ENCODE peak calls at places on chromosomes 3 and 15, in seven cellular contexts. R is iris pigment epithelial cell; A is GM03348; O is RCC 7860; B is Jurkat, Clone E6-1; K is BE2C; F is NCI-H524. G is an unnamed sample.

GRCh38 chr15:48507416-48508065 is 138.0 kb downstream of the FBN1 start:
- DNase-seq in O (peak), F (peak), K (peak), R (peak), A (peak), B (peak), G (no peak)

GRCh38 chr15:35168464-35168863 is 83.4 kb upstream of the NANOGP8 start:
- DNase-seq in B (no peak), K (no peak), A (peak), R (peak), F (no peak), O (no peak), G (no peak)

GRCh38 chr3:147419062-147419701 is 10.0 kb downstream of the ZIC1 start:
- DNase-seq in A (peak), R (peak), F (peak), O (no peak), B (no peak), K (peak), G (peak)

GRCh38 chr15:63378946-63379345 is 2.7 kb downstream of the CA12 start:
- DNase-seq in R (no peak), F (no peak), K (no peak), A (no peak), O (no peak), B (no peak), G (no peak)

GRCh38 chr15:38702178-38702912 is 137.7 kb upstream of the RASGRP1 start:
- DNase-seq in K (peak), B (no peak), R (no peak), A (no peak), O (no peak), F (no peak), G (no peak)

GRCh38 chr3:16373270-16373785 is 108.3 kb downstream of the OXNAD1 start:
- DNase-seq in A (no peak), K (no peak), B (no peak), F (no peak), O (no peak), R (no peak), G (no peak)

GRCh38 chr3:525415-525814 is 328.9 kb downstream of the CHL1 start:
- DNase-seq in F (no peak), R (no peak), A (no peak), O (no peak), K (no peak), B (no peak), G (no peak)

GRCh38 chr15:95990833-95991232 is 339.7 kb upstream of the NR2F2 start:
- DNase-seq in F (no peak), O (no peak), R (peak), B (no peak), A (peak), K (no peak), G (no peak)

GRCh38 chr3:123194552-123194951 is 7.2 kb upstream of the SEC22A start:
- DNase-seq in F (peak), B (no peak), R (peak), O (no peak), K (peak), A (no peak), G (no peak)

GRCh38 chr3:172334743-172335142 is 113.5 kb downstream of the GHSR start:
- DNase-seq in F (no peak), O (no peak), A (no peak), K (no peak), B (no peak), R (no peak), G (no peak)

GRCh38 chr3:190305406-190305805 is 16.8 kb downstream of the CLDN1 start:
- DNase-seq in R (peak), K (no peak), A (peak), O (no peak), F (no peak), B (no peak), G (no peak)

GRCh38 chr15:25741253-25741575 is 121.9 kb downstream of the ATP10A start:
- DNase-seq in O (no peak), F (no peak), A (no peak), K (no peak), R (no peak), B (no peak), G (no peak)

GRCh38 chr3:40580494-40581091 is 55.8 kb downstream of the ZNF621 start:
- DNase-seq in O (peak), K (peak), F (peak), R (peak), A (peak), B (peak), G (peak)

GRCh38 chr3:141240290-141241247 is 8.9 kb downstream of the PXYLP1 start:
- DNase-seq in B (peak), K (no peak), F (no peak), O (peak), A (peak), R (peak), G (no peak)

GRCh38 chr3:184336484-184337230 is 743 bp upstream of the FAM131A start:
- DNase-seq in A (peak), R (peak), F (peak), K (no peak), O (no peak), B (no peak), G (peak)

GRCh38 chr3:135514064-135514455 is 451.5 kb upstream of the PPP2R3A start:
- DNase-seq in R (peak), O (no peak), F (no peak), B (no peak), A (no peak), K (no peak), G (no peak)

GRCh38 chr3:141452045-141452444 is 34.8 kb upstream of the RASA2 start:
- DNase-seq in B (peak), F (peak), A (peak), K (peak), R (peak), O (peak), G (no peak)

GRCh38 chr3:13072239-13073041 is 789 bp downstream of the IQSEC1 start:
- DNase-seq in A (no peak), F (peak), R (no peak), B (no peak), O (no peak), K (peak), G (peak)

GRCh38 chr3:152268501-152269422 is at the start of gene MBNL1:
- DNase-seq in F (peak), R (peak), A (peak), B (peak), O (peak), K (peak), G (peak)

GRCh38 chr15:74202461-74203401 is at the start of gene STRA6:
- DNase-seq in K (peak), F (peak), B (peak), R (peak), A (no peak), O (no peak), G (no peak)